ENCODE peak calls at places on chromosomes 7 and 10, in ten cellular contexts. R, J, V, Y, F, X, U, P, C and G are unnamed samples.
A peak's percentile ranks its signal among the peaks of the same experiment; 100 is the strongest.

GRCh38 chr7:123635551-123636359 is 19.9 kb upstream of the LMOD2 start:
- DNase-seq in V (no peak), F (no peak), Y (no peak), J (peak; percentile 56), X (peak; percentile 28), U (no peak), C (peak; percentile 41), P (peak; percentile 81), R (peak; percentile 13), G (no peak)

GRCh38 chr10:8874972-8875371 is 820.5 kb downstream of the GATA3 start:
- DNase-seq in F (no peak), R (no peak), V (no peak), X (no peak), C (peak; percentile 12), Y (no peak), J (no peak), P (no peak), U (no peak), G (no peak)

GRCh38 chr10:48572414-48572813 is 32.5 kb downstream of the ARHGAP22 start:
- DNase-seq in U (no peak), P (peak; percentile 42), J (no peak), X (no peak), C (no peak), Y (no peak), R (no peak), F (no peak), V (no peak), G (no peak)

GRCh38 chr7:96833701-96834453 is 124.2 kb upstream of the SEM1 start:
- DNase-seq in P (peak; percentile 1), C (no peak), J (no peak), U (no peak), X (no peak), Y (no peak), F (no peak), R (no peak), V (no peak), G (no peak)

GRCh38 chr7:17700138-17700537 is 240.2 kb downstream of the SNX13 start:
- DNase-seq in R (no peak), J (no peak), V (no peak), P (no peak), U (no peak), F (no peak), C (no peak), X (no peak), Y (no peak), G (no peak)

GRCh38 chr7:128166603-128167315 is 74.3 kb upstream of the LEP start:
- DNase-seq in X (no peak), V (no peak), P (no peak), Y (no peak), C (peak; percentile 8), J (peak; percentile 44), F (no peak), R (no peak), U (no peak), G (peak; percentile 28)

GRCh38 chr10:102665904-102666509 is 21.7 kb downstream of the TRIM8 start:
- DNase-seq in R (no peak), Y (no peak), P (no peak), U (no peak), F (no peak), X (no peak), C (no peak), V (no peak), J (no peak), G (no peak)

GRCh38 chr7:108611268-108611667 is 41.6 kb downstream of the DNAJB9 start:
- DNase-seq in R (no peak), V (no peak), J (no peak), P (no peak), C (no peak), F (no peak), Y (no peak), U (no peak), X (no peak), G (no peak)

GRCh38 chr7:4745971-4746919 is 29.2 kb upstream of the AP5Z1 start:
- DNase-seq in R (peak; percentile 49), X (no peak), J (peak; percentile 64), C (peak; percentile 49), Y (no peak), F (peak; percentile 58), U (no peak), V (peak; percentile 44), P (peak; percentile 82), G (no peak)

GRCh38 chr7:158911734-158912133 is 55.4 kb downstream of the DYNC2I1 start:
- DNase-seq in P (no peak), R (no peak), C (no peak), U (no peak), V (no peak), Y (no peak), J (no peak), X (no peak), F (no peak), G (no peak)

GRCh38 chr7:30471205-30471604 is 7.4 kb downstream of the NOD1 start:
- DNase-seq in X (no peak), F (no peak), J (no peak), C (no peak), P (no peak), U (no peak), R (no peak), V (no peak), Y (no peak), G (no peak)

GRCh38 chr10:25263931-25264330 is 89.1 kb downstream of the GPR158 start:
- DNase-seq in V (no peak), X (peak; percentile 0), Y (no peak), J (no peak), F (no peak), C (no peak), R (no peak), U (no peak), P (no peak), G (no peak)

DNA sequence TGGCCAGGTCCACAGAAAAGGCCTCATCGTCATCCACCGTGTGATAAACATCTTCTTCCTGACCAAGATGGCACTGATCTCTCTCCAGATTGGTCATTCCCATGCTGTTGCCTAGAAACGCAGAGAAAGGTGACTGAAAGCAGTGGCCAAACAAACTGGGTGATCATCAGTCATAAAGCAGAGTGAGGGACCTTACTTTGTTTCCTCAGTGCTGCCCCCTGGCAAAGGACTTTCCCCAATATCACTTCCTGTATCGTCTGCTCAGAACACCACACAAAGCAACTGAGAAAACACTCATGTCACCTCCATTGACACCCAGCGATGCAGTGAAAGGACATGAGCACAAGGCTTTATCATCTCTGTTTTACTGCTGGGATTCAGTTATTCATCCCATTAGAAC is 40.0 kb upstream of the TM9SF3 start:
- DNase-seq in R (no peak), C (no peak), F (no peak), P (no peak), J (no peak), Y (no peak), V (no peak), X (no peak), U (no peak), G (no peak)
- TF ChIP-seq CTCF in R (no peak), C (no peak), F (no peak), P (no peak), J (no peak), Y (no peak), V (no peak), X (peak; percentile 15), U (no peak), G (no peak)

GRCh38 chr7:63900394-63901203 is 98.0 kb upstream of the ZNF722 start:
- DNase-seq in U (peak; percentile 85), C (no peak), Y (peak; percentile 70), V (no peak), X (no peak), R (no peak), P (peak; percentile 0), F (peak; percentile 94), J (no peak), G (peak; percentile 61)
- TF ChIP-seq CTCF in U (no peak), C (no peak), Y (no peak), V (no peak), X (no peak), R (no peak), P (no peak), F (no peak), J (no peak), G (no peak)

GRCh38 chr10:78602201-78602917 is 466.4 kb upstream of the ZMIZ1 start:
- DNase-seq in Y (no peak), U (no peak), P (no peak), X (no peak), V (no peak), C (no peak), R (no peak), F (no peak), J (no peak), G (no peak)
- TF ChIP-seq CTCF in Y (no peak), U (no peak), P (no peak), X (no peak), V (no peak), C (no peak), R (no peak), F (no peak), J (no peak), G (no peak)

GRCh38 chr7:103148131-103148993 is 537 bp downstream of the NAPEPLD start:
- DNase-seq in X (no peak), P (no peak), J (no peak), Y (no peak), C (no peak), V (no peak), F (no peak), U (no peak), R (no peak), G (no peak)

GRCh38 chr7:103149808-103150180 is 895 bp upstream of the NAPEPLD start:
- DNase-seq in F (no peak), C (no peak), X (no peak), P (no peak), U (no peak), Y (no peak), V (no peak), J (no peak), R (no peak), G (no peak)

GRCh38 chr7:103154042-103154441 is 5.1 kb upstream of the NAPEPLD start:
- DNase-seq in P (no peak), U (no peak), F (no peak), J (no peak), V (no peak), X (no peak), Y (no peak), R (no peak), C (no peak), G (no peak)

GRCh38 chr7:103150192-103150591 is 1.3 kb upstream of the NAPEPLD start:
- DNase-seq in V (no peak), P (no peak), C (peak; percentile 38), X (no peak), Y (no peak), U (no peak), R (no peak), J (peak; percentile 68), F (no peak), G (no peak)

DNA sequence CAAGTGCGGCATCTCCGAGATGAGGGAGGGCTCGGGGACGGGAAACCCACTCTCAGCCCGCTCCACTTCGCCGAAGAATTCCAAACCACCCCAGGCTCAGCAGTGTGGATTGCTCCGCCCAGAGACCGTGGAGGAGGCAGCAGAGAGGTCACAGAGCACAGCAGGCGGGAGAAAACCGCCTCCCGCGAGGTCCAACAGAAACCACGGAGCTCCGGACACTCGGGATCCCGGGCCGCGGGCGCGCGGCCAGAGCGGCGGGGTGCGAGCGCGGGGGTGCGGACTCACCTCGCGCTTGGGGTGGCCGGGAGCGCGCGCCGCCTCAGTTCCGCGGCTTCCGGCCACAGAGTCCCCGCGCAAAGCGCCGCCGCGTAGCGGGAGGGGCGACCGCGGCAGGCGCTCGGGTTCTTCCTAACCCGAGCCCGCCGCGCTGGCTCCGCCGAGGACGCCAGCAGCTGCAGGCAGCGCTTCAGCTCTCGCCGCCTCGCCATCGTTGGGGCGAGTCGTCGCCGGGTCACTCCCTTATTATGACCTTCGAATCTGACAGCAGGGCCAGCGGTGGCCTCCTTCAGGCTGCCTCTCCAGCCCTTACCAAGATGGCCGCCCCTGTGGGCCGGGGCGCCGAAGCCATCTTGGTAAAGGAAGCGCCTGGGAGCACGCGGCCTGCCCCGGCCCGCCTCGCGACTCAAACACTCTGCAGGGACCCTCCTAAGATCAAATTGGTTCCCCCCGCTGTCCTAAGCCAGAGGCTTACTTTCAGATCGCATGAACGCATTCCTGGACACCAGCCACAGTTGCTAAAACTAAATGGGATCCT is at the start of gene NAPEPLD:
- DNase-seq in F (peak; percentile 93), Y (peak; percentile 4), U (peak; percentile 52), X (peak; percentile 68), C (peak; percentile 80), R (peak; percentile 94), J (peak; percentile 91), P (peak; percentile 92), V (peak; percentile 70), G (peak; percentile 81)
- TF ChIP-seq CTCF in F (no peak), Y (no peak), U (no peak), X (no peak), C (no peak), R (no peak), J (no peak), P (no peak), V (no peak), G (no peak)